ENCODE peak calls at places on chromosomes 13 and 19, in eight cellular contexts. U is activated CD8-positive, alpha-beta T cell treated with anti-CD3 and anti-CD28 coated beads for 36 hours; L is astrocyte of the cerebellum; O is HFF-Myc; T is H1; K is cardiac muscle cell; I is lung; S is endothelial cell. F is an unnamed sample.

GRCh38 chr13:30745917-30746686 is 10.8 kb downstream of the ALOX5AP start:
- DNase-seq in U (no peak), L (no peak), O (no peak), T (no peak), K (no peak), I (no peak), S (no peak), F (no peak)

GRCh38 chr13:101346942-101347728 is 69.2 kb downstream of the NALCN start:
- DNase-seq in U (no peak), L (no peak), O (no peak), T (no peak), K (no peak), I (no peak), S (no peak), F (no peak)

GRCh38 chr13:113532156-113532806 is 41.8 kb upstream of the DCUN1D2 start:
- DNase-seq in U (no peak), L (no peak), O (no peak), T (peak), K (peak), I (no peak), S (no peak), F (no peak)

GRCh38 chr19:3292958-3293529 is 68.6 kb downstream of the CELF5 start:
- DNase-seq in U (no peak), L (no peak), O (no peak), T (no peak), K (no peak), I (no peak), S (no peak), F (no peak)

GRCh38 chr13:36680918-36681317 is 7.1 kb downstream of the SERTM1 start:
- DNase-seq in U (no peak), L (peak), O (no peak), T (no peak), K (no peak), I (no peak), S (no peak), F (no peak)

GRCh38 chr13:64551755-64552154 is 2678.4 kb downstream of the PCDH9 start:
- DNase-seq in U (no peak), L (no peak), O (peak), T (no peak), K (no peak), I (no peak), S (no peak), F (no peak)

GRCh38 chr13:43424386-43424785 is 362.4 kb downstream of the ENOX1 start:
- DNase-seq in U (no peak), L (no peak), O (no peak), T (no peak), K (no peak), I (no peak), S (no peak), F (peak)

GRCh38 chr19:54271106-54271505 is 9.8 kb downstream of the LILRB2 start:
- DNase-seq in U (no peak), L (no peak), O (no peak), T (peak), K (no peak), I (peak), S (no peak), F (no peak)

GRCh38 chr13:100547805-100548204 is 40.8 kb downstream of the GGACT start:
- DNase-seq in U (no peak), L (no peak), O (no peak), T (peak), K (peak), I (no peak), S (no peak), F (no peak)

GRCh38 chr19:50290775-50291174 is 38.4 kb downstream of the KCNC3 start:
- DNase-seq in U (no peak), L (no peak), O (no peak), T (no peak), K (no peak), I (no peak), S (no peak), F (no peak)

GRCh38 chr13:70893832-70894231 is 785.6 kb upstream of the KLHL1 start:
- DNase-seq in U (no peak), L (peak), O (no peak), T (no peak), K (no peak), I (no peak), S (no peak), F (no peak)

GRCh38 chr19:19214892-19215291 is 3.1 kb downstream of the NCAN start:
- DNase-seq in U (peak), L (peak), O (no peak), T (peak), K (peak), I (no peak), S (peak), F (no peak)

GRCh38 chr19:5131866-5132561 is 163.1 kb downstream of the KDM4B start:
- DNase-seq in U (peak), L (no peak), O (no peak), T (no peak), K (no peak), I (no peak), S (no peak), F (no peak)

GRCh38 chr19:49680473-49681351 is 3.6 kb downstream of the PRMT1 start:
- DNase-seq in U (peak), L (peak), O (no peak), T (peak), K (peak), I (peak), S (peak), F (no peak)

GRCh38 chr13:23618341-23618740 is 48.1 kb downstream of the TNFRSF19 start:
- DNase-seq in U (no peak), L (peak), O (peak), T (no peak), K (no peak), I (no peak), S (no peak), F (peak)

GRCh38 chr19:38557205-38557799 is 60.5 kb downstream of the MAP4K1 start:
- DNase-seq in U (peak), L (no peak), O (no peak), T (no peak), K (no peak), I (no peak), S (no peak), F (no peak)

GRCh38 chr19:38554676-38555141 is 63.0 kb downstream of the MAP4K1 start:
- DNase-seq in U (peak), L (no peak), O (no peak), T (no peak), K (no peak), I (no peak), S (no peak), F (no peak)

GRCh38 chr19:38555200-38555599 is 62.6 kb downstream of the MAP4K1 start:
- DNase-seq in U (no peak), L (no peak), O (no peak), T (no peak), K (no peak), I (no peak), S (no peak), F (no peak)

GRCh38 chr19:38559428-38560401 is 58.0 kb downstream of the MAP4K1 start:
- DNase-seq in U (peak), L (no peak), O (no peak), T (no peak), K (no peak), I (no peak), S (no peak), F (peak)

DNA sequence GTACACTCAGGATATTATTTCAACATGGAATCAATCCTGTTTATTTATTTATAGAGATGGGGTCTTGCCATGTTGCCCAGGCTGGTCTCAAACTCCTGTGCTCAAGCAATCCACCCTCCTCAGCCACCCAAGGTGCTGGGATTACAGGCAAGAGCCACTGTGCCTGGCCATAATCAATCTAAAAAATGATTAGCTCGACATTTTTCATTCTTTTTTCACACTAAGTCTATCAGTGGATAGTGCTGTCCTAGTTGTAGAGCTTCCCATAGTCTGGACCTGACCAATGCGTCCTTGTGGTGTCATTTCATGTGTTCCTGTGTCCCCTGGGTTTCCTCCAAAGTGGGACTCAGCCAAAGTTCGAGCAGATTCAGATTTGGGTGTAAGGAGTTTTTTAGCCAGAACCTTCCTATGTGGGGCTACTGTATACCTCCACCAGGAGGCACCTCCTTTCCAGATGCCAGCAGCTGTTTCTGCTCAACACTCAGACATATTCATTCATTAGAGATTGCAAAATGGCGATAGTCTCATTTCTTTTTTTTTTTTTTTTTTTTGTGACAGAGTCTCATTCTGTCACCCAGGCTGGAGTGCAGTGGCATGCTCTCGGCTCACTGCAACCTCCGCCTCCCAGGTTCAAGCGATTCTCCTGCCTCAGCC is 61.1 kb downstream of the MAP4K1 start:
- DNase-seq in U (no peak), L (no peak), O (no peak), T (no peak), K (no peak), I (no peak), S (no peak), F (no peak)
- TF ChIP-seq CTCF in U (no peak), L (no peak), O (peak), T (no peak), K (peak), I (no peak), S (no peak), F (peak)

GRCh38 chr13:99028890-99029289 is 51.0 kb upstream of the DOCK9 start:
- DNase-seq in U (peak), L (no peak), O (no peak), T (peak), K (no peak), I (peak), S (no peak), F (no peak)
- TF ChIP-seq CTCF in U (peak), L (no peak), O (peak), T (peak), K (peak), I (peak), S (peak), F (peak)

GRCh38 chr13:38641164-38641948 is 45.5 kb upstream of the FREM2 start:
- DNase-seq in U (no peak), L (no peak), O (no peak), T (no peak), K (no peak), I (no peak), S (no peak), F (no peak)
- TF ChIP-seq CTCF in U (no peak), L (no peak), O (peak), T (no peak), K (peak), I (no peak), S (peak), F (peak)

DNA sequence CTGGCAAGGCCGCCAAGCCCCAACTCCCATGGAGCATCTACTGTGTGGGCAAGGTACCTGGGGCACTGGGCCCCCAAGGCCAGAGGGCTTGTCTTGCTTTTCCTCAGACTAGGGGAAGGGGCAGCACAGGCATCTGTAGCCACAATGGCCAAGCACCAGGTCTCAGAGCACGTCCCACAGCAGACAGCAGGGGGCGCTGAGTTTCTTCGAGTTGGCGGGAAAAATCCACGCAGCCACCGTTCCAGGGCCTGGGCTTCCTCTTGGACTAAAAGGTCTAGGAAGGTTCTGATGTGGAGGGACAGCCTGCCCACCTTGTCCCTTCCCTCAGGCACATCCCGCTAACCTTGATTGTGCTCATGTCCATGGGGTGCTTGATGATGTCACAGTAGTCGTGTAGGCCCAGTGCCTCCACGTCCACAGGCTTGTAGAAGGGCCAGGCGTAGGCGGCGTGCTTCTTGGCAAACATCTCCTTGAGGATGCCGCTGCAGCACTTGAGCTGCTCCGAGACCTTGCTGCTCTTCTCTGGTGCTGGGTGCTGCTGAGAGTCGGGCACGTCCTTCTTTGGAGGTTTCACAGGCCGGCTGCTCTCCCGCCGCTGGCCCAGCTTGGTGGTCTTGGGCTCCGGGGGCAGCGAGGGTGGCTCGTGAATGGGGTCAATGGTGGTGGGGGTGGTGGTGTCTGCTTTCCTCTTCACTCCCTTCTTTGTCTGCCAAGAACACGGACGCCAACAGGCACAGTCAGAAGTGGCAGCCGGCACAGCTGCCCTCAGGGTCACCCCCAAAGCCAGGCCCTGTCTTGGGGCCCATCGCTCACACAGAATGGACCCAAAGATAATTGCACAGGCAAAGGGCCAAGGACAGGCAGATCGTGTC is 32.0 kb upstream of the EPHX3 start:
- DNase-seq in U (peak), L (no peak), O (no peak), T (peak), K (peak), I (peak), S (peak), F (no peak)
- TF ChIP-seq CTCF in U (peak), L (peak), O (peak), T (peak), K (peak), I (peak), S (peak), F (peak)

GRCh38 chr13:95643471-95643813 is 1.1 kb downstream of the DZIP1 start:
- DNase-seq in U (no peak), L (no peak), O (no peak), T (no peak), K (peak), I (no peak), S (no peak), F (no peak)
- TF ChIP-seq CTCF in U (no peak), L (no peak), O (no peak), T (no peak), K (no peak), I (no peak), S (no peak), F (no peak)

GRCh38 chr19:28977826-28978225 is 235.1 kb downstream of the UQCRFS1 start:
- DNase-seq in U (no peak), L (no peak), O (no peak), T (peak), K (no peak), I (no peak), S (peak), F (no peak)
- TF ChIP-seq CTCF in U (no peak), L (no peak), O (no peak), T (peak), K (peak), I (no peak), S (peak), F (peak)

GRCh38 chr13:42048625-42049453 is at the start of gene DGKH:
- DNase-seq in U (peak), L (no peak), O (no peak), T (peak), K (peak), I (peak), S (peak), F (no peak)
- TF ChIP-seq CTCF in U (no peak), L (no peak), O (no peak), T (peak), K (peak), I (no peak), S (peak), F (peak)

GRCh38 chr13:74770361-74770760 is 636.2 kb upstream of the KLF12 start:
- DNase-seq in U (no peak), L (peak), O (peak), T (no peak), K (no peak), I (no peak), S (no peak), F (peak)

GRCh38 chr13:74768521-74769090 is 634.4 kb upstream of the KLF12 start:
- DNase-seq in U (no peak), L (no peak), O (no peak), T (no peak), K (no peak), I (no peak), S (no peak), F (no peak)

GRCh38 chr13:74773263-74773662 is 639.1 kb upstream of the KLF12 start:
- DNase-seq in U (no peak), L (no peak), O (no peak), T (no peak), K (no peak), I (no peak), S (no peak), F (no peak)

GRCh38 chr13:74774252-74774651 is 640.0 kb upstream of the KLF12 start:
- DNase-seq in U (no peak), L (no peak), O (no peak), T (no peak), K (no peak), I (no peak), S (no peak), F (no peak)

GRCh38 chr13:74771964-74772363 is 637.8 kb upstream of the KLF12 start:
- DNase-seq in U (no peak), L (peak), O (no peak), T (no peak), K (no peak), I (no peak), S (no peak), F (peak)
- TF ChIP-seq CTCF in U (no peak), L (no peak), O (no peak), T (no peak), K (no peak), I (no peak), S (no peak), F (no peak)

DNA sequence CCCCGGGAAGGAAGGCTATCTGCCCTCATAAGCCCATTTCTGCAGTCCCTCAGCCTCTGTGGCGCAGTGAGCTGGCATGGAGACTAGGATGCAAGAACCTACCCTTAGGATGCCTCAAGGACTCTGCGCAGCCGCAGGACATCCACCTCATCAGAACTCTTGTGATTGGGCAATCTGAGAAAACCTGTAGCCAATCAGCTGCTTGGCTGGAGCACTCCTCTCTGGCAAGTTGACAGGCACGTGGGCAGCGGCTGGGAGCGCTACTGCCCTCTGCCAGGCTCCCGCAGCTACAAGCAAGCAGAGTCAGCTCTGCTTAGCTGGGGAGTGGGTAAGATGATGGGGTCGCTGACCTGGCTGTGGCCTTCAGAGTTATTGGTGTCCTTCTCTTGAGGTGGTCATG is 1.5 kb upstream of the ECSIT start:
- DNase-seq in U (peak), L (peak), O (peak), T (peak), K (peak), I (peak), S (peak), F (peak)
- TF ChIP-seq CTCF in U (no peak), L (peak), O (peak), T (peak), K (peak), I (no peak), S (no peak), F (peak)

F was measured in epithelial cell of proximal tubule.